ENCODE peak calls at places on chromosomes 7 and 10, in seven cellular contexts. A is spleen, U is non-pigmented ciliary epithelial cell, S is GM12865, Y is brain microvascular endothelial cell, I is Ammon's horn, K is DMS 273 treated with DMSO at 0.1 percent for 48 hours. B is an unnamed sample.
A peak's percentile ranks its signal among the peaks of the same experiment; 100 is the strongest.

GRCh38 chr7:105016083-105017075 is 2.4 kb downstream of the KMT2E start:
- DNase-seq in A (no peak), U (no peak), S (no peak), Y (no peak), I (no peak), K (no peak), B (no peak)

GRCh38 chr10:125137601-125138438 is 22.5 kb downstream of the CTBP2 start:
- DNase-seq in A (peak; percentile 66), U (no peak), S (no peak), Y (no peak), I (no peak), K (no peak), B (no peak)

GRCh38 chr10:80104066-80104926 is 25.8 kb downstream of the TMEM254 start:
- DNase-seq in A (no peak), U (peak; percentile 37), S (peak; percentile 65), Y (peak; percentile 74), I (no peak), K (no peak), B (no peak)

GRCh38 chr10:26029858-26030257 is 95.8 kb downstream of the MYO3A start:
- DNase-seq in A (no peak), U (no peak), S (no peak), Y (no peak), I (no peak), K (no peak), B (no peak)

GRCh38 chr7:1948887-1949680 is 279.0 kb downstream of the ELFN1 start:
- DNase-seq in A (peak; percentile 73), U (no peak), S (no peak), Y (no peak), I (no peak), K (no peak), B (peak; percentile 62)

GRCh38 chr10:43263551-43264323 is 3.1 kb downstream of the RASGEF1A start:
- DNase-seq in A (no peak), U (no peak), S (no peak), Y (no peak), I (no peak), K (no peak), B (no peak)

GRCh38 chr10:120948889-120949382 is 97.8 kb downstream of the WDR11 start:
- DNase-seq in A (peak; percentile 83), U (no peak), S (peak; percentile 65), Y (peak; percentile 52), I (peak; percentile 82), K (no peak), B (no peak)

GRCh38 chr10:12348341-12348869 is 942 bp upstream of the CAMK1D start:
- DNase-seq in A (no peak), U (no peak), S (no peak), Y (no peak), I (peak; percentile 12), K (no peak), B (no peak)

GRCh38 chr10:90959826-90960225 is 38.9 kb upstream of the ANKRD1 start:
- DNase-seq in A (no peak), U (no peak), S (no peak), Y (no peak), I (no peak), K (no peak), B (no peak)

GRCh38 chr10:71531485-71532446 is 135.0 kb downstream of the CDH23 start:
- DNase-seq in A (no peak), U (no peak), S (peak; percentile 40), Y (no peak), I (no peak), K (no peak), B (no peak)

GRCh38 chr7:113267271-113267670 is 148.9 kb upstream of the SMIM30 start:
- DNase-seq in A (no peak), U (no peak), S (no peak), Y (no peak), I (no peak), K (no peak), B (no peak)

GRCh38 chr10:95183451-95184230 is 10.4 kb upstream of the ACSM6 start:
- DNase-seq in A (peak; percentile 96), U (no peak), S (peak; percentile 93), Y (peak; percentile 67), I (peak; percentile 65), K (no peak), B (peak; percentile 95)

GRCh38 chr10:8312861-8313260 is 258.4 kb downstream of the GATA3 start:
- DNase-seq in A (no peak), U (no peak), S (no peak), Y (no peak), I (no peak), K (no peak), B (no peak)

GRCh38 chr10:120861200-120861599 is 10.0 kb downstream of the WDR11 start:
- DNase-seq in A (no peak), U (no peak), S (no peak), Y (no peak), I (no peak), K (no peak), B (no peak)

GRCh38 chr7:83976302-83976701 is 218.3 kb downstream of the SEMA3A start:
- DNase-seq in A (no peak), U (no peak), S (peak; percentile 43), Y (no peak), I (peak; percentile 37), K (peak; percentile 15), B (no peak)

GRCh38 chr7:155774947-155775346 is 37.3 kb downstream of the SHH start:
- DNase-seq in A (no peak), U (no peak), S (no peak), Y (no peak), I (no peak), K (no peak), B (no peak)

GRCh38 chr7:2843191-2843685 is 870 bp downstream of the GNA12 start:
- DNase-seq in A (no peak), U (no peak), S (no peak), Y (no peak), I (no peak), K (no peak), B (peak; percentile 66)

B was measured in cardiac septum.